ENCODE peak calls at places on chromosomes 16 and 17, in eight cellular contexts. One of them, this sample, is unnamed.

GRCh38 chr17:45867702-45868101 is 23.0 kb downstream of the SPPL2C start:
- DNase-seq in dorsolateral prefrontal cortex: no peak
- DNase-seq in ovary: no peak
- DNase-seq in dermis blood vessel endothelial cell: no peak
- DNase-seq in A172: no peak
- DNase-seq in activated T-helper 1 cell treated with anti-CD3 and anti-CD28 coated beads, Interleukin-2, amount 50 U/mL, for 16 hours: no peak
- DNase-seq in C1 segment of cervical spinal cord: no peak
- DNase-seq in fibroblast of lung: no peak
- DNase-seq in this sample: no peak

GRCh38 chr16:48182979-48183537 is 27.3 kb upstream of the ABCC12 start:
- DNase-seq in dermis blood vessel endothelial cell: no peak
- DNase-seq in C1 segment of cervical spinal cord: no peak
- DNase-seq in fibroblast of lung: no peak
- DNase-seq in dorsolateral prefrontal cortex: no peak
- DNase-seq in ovary: no peak
- DNase-seq in activated T-helper 1 cell treated with anti-CD3 and anti-CD28 coated beads, Interleukin-2, amount 50 U/mL, for 16 hours: no peak
- DNase-seq in A172: no peak
- DNase-seq in this sample: no peak

GRCh38 chr17:38883592-38884526 is 14.0 kb downstream of the LASP1 start:
- DNase-seq in C1 segment of cervical spinal cord: peak; percentile 36
- DNase-seq in dermis blood vessel endothelial cell: no peak
- DNase-seq in ovary: no peak
- DNase-seq in A172: no peak
- DNase-seq in dorsolateral prefrontal cortex: no peak
- DNase-seq in fibroblast of lung: peak; percentile 57
- DNase-seq in activated T-helper 1 cell treated with anti-CD3 and anti-CD28 coated beads, Interleukin-2, amount 50 U/mL, for 16 hours: no peak
- DNase-seq in this sample: no peak

GRCh38 chr17:70242781-70243437 is 73.6 kb downstream of the KCNJ2 start:
- DNase-seq in ovary: no peak
- DNase-seq in fibroblast of lung: peak; percentile 74
- DNase-seq in activated T-helper 1 cell treated with anti-CD3 and anti-CD28 coated beads, Interleukin-2, amount 50 U/mL, for 16 hours: no peak
- DNase-seq in A172: no peak
- DNase-seq in dorsolateral prefrontal cortex: no peak
- DNase-seq in dermis blood vessel endothelial cell: no peak
- DNase-seq in C1 segment of cervical spinal cord: no peak
- DNase-seq in this sample: no peak

GRCh38 chr16:85423186-85423550 is 190.0 kb upstream of the GSE1 start:
- DNase-seq in dermis blood vessel endothelial cell: no peak
- DNase-seq in C1 segment of cervical spinal cord: no peak
- DNase-seq in fibroblast of lung: no peak
- DNase-seq in activated T-helper 1 cell treated with anti-CD3 and anti-CD28 coated beads, Interleukin-2, amount 50 U/mL, for 16 hours: no peak
- DNase-seq in dorsolateral prefrontal cortex: peak; percentile 21
- DNase-seq in ovary: peak; percentile 17
- DNase-seq in A172: no peak
- DNase-seq in this sample: no peak

GRCh38 chr17:83178533-83179201 is 99.3 kb downstream of the METRNL start:
- DNase-seq in A172: no peak
- DNase-seq in ovary: no peak
- DNase-seq in dermis blood vessel endothelial cell: no peak
- DNase-seq in dorsolateral prefrontal cortex: no peak
- DNase-seq in activated T-helper 1 cell treated with anti-CD3 and anti-CD28 coated beads, Interleukin-2, amount 50 U/mL, for 16 hours: peak; percentile 2
- DNase-seq in C1 segment of cervical spinal cord: no peak
- DNase-seq in fibroblast of lung: no peak
- DNase-seq in this sample: no peak

GRCh38 chr17:32875904-32876413 is 965 bp downstream of the MYO1D start:
- DNase-seq in activated T-helper 1 cell treated with anti-CD3 and anti-CD28 coated beads, Interleukin-2, amount 50 U/mL, for 16 hours: no peak
- DNase-seq in dermis blood vessel endothelial cell: peak; percentile 51
- DNase-seq in A172: no peak
- DNase-seq in dorsolateral prefrontal cortex: no peak
- DNase-seq in ovary: no peak
- DNase-seq in fibroblast of lung: peak; percentile 43
- DNase-seq in C1 segment of cervical spinal cord: no peak
- DNase-seq in this sample: no peak

GRCh38 chr17:78822552-78822951 is 18.1 kb downstream of the USP36 start:
- DNase-seq in dermis blood vessel endothelial cell: peak; percentile 30
- DNase-seq in fibroblast of lung: peak; percentile 100
- DNase-seq in activated T-helper 1 cell treated with anti-CD3 and anti-CD28 coated beads, Interleukin-2, amount 50 U/mL, for 16 hours: no peak
- DNase-seq in dorsolateral prefrontal cortex: peak; percentile 81
- DNase-seq in A172: peak; percentile 95
- DNase-seq in C1 segment of cervical spinal cord: no peak
- DNase-seq in ovary: no peak
- DNase-seq in this sample: peak; percentile 92

GRCh38 chr16:83539736-83540490 is 267.9 kb upstream of the HSBP1 start:
- DNase-seq in fibroblast of lung: peak; percentile 62
- DNase-seq in dorsolateral prefrontal cortex: no peak
- DNase-seq in activated T-helper 1 cell treated with anti-CD3 and anti-CD28 coated beads, Interleukin-2, amount 50 U/mL, for 16 hours: no peak
- DNase-seq in dermis blood vessel endothelial cell: no peak
- DNase-seq in ovary: no peak
- DNase-seq in A172: no peak
- DNase-seq in C1 segment of cervical spinal cord: no peak
- DNase-seq in this sample: no peak

GRCh38 chr17:40981115-40981514 is 3.0 kb downstream of the KRT40 start:
- DNase-seq in activated T-helper 1 cell treated with anti-CD3 and anti-CD28 coated beads, Interleukin-2, amount 50 U/mL, for 16 hours: no peak
- DNase-seq in dermis blood vessel endothelial cell: no peak
- DNase-seq in A172: no peak
- DNase-seq in fibroblast of lung: no peak
- DNase-seq in dorsolateral prefrontal cortex: no peak
- DNase-seq in C1 segment of cervical spinal cord: no peak
- DNase-seq in ovary: no peak
- DNase-seq in this sample: no peak

GRCh38 chr16:87201052-87201451 is 116.1 kb downstream of the C16orf95 start:
- DNase-seq in activated T-helper 1 cell treated with anti-CD3 and anti-CD28 coated beads, Interleukin-2, amount 50 U/mL, for 16 hours: no peak
- DNase-seq in dorsolateral prefrontal cortex: peak; percentile 71
- DNase-seq in fibroblast of lung: peak; percentile 99
- DNase-seq in dermis blood vessel endothelial cell: peak; percentile 92
- DNase-seq in A172: peak; percentile 97
- DNase-seq in ovary: peak; percentile 49
- DNase-seq in C1 segment of cervical spinal cord: no peak
- DNase-seq in this sample: peak; percentile 70

GRCh38 chr17:70006159-70006558 is 68.9 kb upstream of the KCNJ16 start:
- DNase-seq in activated T-helper 1 cell treated with anti-CD3 and anti-CD28 coated beads, Interleukin-2, amount 50 U/mL, for 16 hours: no peak
- DNase-seq in C1 segment of cervical spinal cord: no peak
- DNase-seq in fibroblast of lung: peak; percentile 11
- DNase-seq in ovary: no peak
- DNase-seq in dorsolateral prefrontal cortex: no peak
- DNase-seq in A172: no peak
- DNase-seq in dermis blood vessel endothelial cell: peak; percentile 20
- DNase-seq in this sample: no peak

GRCh38 chr16:67157892-67158635 is 1.6 kb downstream of the TRADD start:
- DNase-seq in dermis blood vessel endothelial cell: no peak
- DNase-seq in C1 segment of cervical spinal cord: no peak
- DNase-seq in A172: no peak
- DNase-seq in fibroblast of lung: no peak
- DNase-seq in activated T-helper 1 cell treated with anti-CD3 and anti-CD28 coated beads, Interleukin-2, amount 50 U/mL, for 16 hours: no peak
- DNase-seq in ovary: no peak
- DNase-seq in dorsolateral prefrontal cortex: no peak
- DNase-seq in this sample: no peak

GRCh38 chr16:35200662-35201061 is 1741.2 kb downstream of the TP53TG3F start:
- DNase-seq in dorsolateral prefrontal cortex: no peak
- DNase-seq in A172: no peak
- DNase-seq in ovary: no peak
- DNase-seq in fibroblast of lung: no peak
- DNase-seq in C1 segment of cervical spinal cord: no peak
- DNase-seq in dermis blood vessel endothelial cell: no peak
- DNase-seq in activated T-helper 1 cell treated with anti-CD3 and anti-CD28 coated beads, Interleukin-2, amount 50 U/mL, for 16 hours: no peak
- DNase-seq in this sample: no peak

GRCh38 chr17:72525225-72525988 is 404.6 kb downstream of the SOX9 start:
- DNase-seq in dermis blood vessel endothelial cell: no peak
- DNase-seq in activated T-helper 1 cell treated with anti-CD3 and anti-CD28 coated beads, Interleukin-2, amount 50 U/mL, for 16 hours: no peak
- DNase-seq in A172: no peak
- DNase-seq in fibroblast of lung: no peak
- DNase-seq in C1 segment of cervical spinal cord: no peak
- DNase-seq in dorsolateral prefrontal cortex: no peak
- DNase-seq in ovary: no peak
- DNase-seq in this sample: no peak

GRCh38 chr17:58786586-58787295 is 31.1 kb downstream of the PPM1E start:
- DNase-seq in activated T-helper 1 cell treated with anti-CD3 and anti-CD28 coated beads, Interleukin-2, amount 50 U/mL, for 16 hours: no peak
- DNase-seq in fibroblast of lung: peak; percentile 89
- DNase-seq in A172: peak; percentile 70
- DNase-seq in C1 segment of cervical spinal cord: no peak
- DNase-seq in dorsolateral prefrontal cortex: no peak
- DNase-seq in dermis blood vessel endothelial cell: peak; percentile 56
- DNase-seq in ovary: no peak
- DNase-seq in this sample: no peak

GRCh38 chr16:11744075-11744470 is 1.4 kb upstream of the TXNDC11 start:
- DNase-seq in ovary: no peak
- DNase-seq in dermis blood vessel endothelial cell: no peak
- DNase-seq in dorsolateral prefrontal cortex: no peak
- DNase-seq in activated T-helper 1 cell treated with anti-CD3 and anti-CD28 coated beads, Interleukin-2, amount 50 U/mL, for 16 hours: no peak
- DNase-seq in A172: no peak
- DNase-seq in fibroblast of lung: no peak
- DNase-seq in C1 segment of cervical spinal cord: no peak
- DNase-seq in this sample: no peak

GRCh38 chr16:66539628-66540469 is 10.1 kb downstream of the TK2 start:
- DNase-seq in ovary: no peak
- DNase-seq in fibroblast of lung: peak; percentile 79
- DNase-seq in dermis blood vessel endothelial cell: no peak
- DNase-seq in activated T-helper 1 cell treated with anti-CD3 and anti-CD28 coated beads, Interleukin-2, amount 50 U/mL, for 16 hours: no peak
- DNase-seq in dorsolateral prefrontal cortex: no peak
- DNase-seq in C1 segment of cervical spinal cord: no peak
- DNase-seq in A172: peak; percentile 29
- DNase-seq in this sample: no peak

GRCh38 chr17:44909681-44910144 is 5.6 kb downstream of the GFAP start:
- DNase-seq in C1 segment of cervical spinal cord: no peak
- DNase-seq in activated T-helper 1 cell treated with anti-CD3 and anti-CD28 coated beads, Interleukin-2, amount 50 U/mL, for 16 hours: no peak
- DNase-seq in dermis blood vessel endothelial cell: no peak
- DNase-seq in A172: peak; percentile 85
- DNase-seq in fibroblast of lung: peak; percentile 85
- DNase-seq in ovary: no peak
- DNase-seq in dorsolateral prefrontal cortex: peak; percentile 25
- DNase-seq in this sample: no peak

GRCh38 chr17:70945386-70945785 is 776.1 kb downstream of the KCNJ2 start:
- DNase-seq in A172: no peak
- DNase-seq in C1 segment of cervical spinal cord: no peak
- DNase-seq in dorsolateral prefrontal cortex: no peak
- DNase-seq in activated T-helper 1 cell treated with anti-CD3 and anti-CD28 coated beads, Interleukin-2, amount 50 U/mL, for 16 hours: no peak
- DNase-seq in ovary: no peak
- DNase-seq in dermis blood vessel endothelial cell: no peak
- DNase-seq in fibroblast of lung: peak; percentile 22
- DNase-seq in this sample: no peak

GRCh38 chr17:3773511-3773910 is 27.5 kb downstream of the ITGAE start:
- DNase-seq in fibroblast of lung: peak; percentile 78
- DNase-seq in ovary: no peak
- DNase-seq in activated T-helper 1 cell treated with anti-CD3 and anti-CD28 coated beads, Interleukin-2, amount 50 U/mL, for 16 hours: no peak
- DNase-seq in dermis blood vessel endothelial cell: no peak
- DNase-seq in A172: peak; percentile 75
- DNase-seq in dorsolateral prefrontal cortex: no peak
- DNase-seq in C1 segment of cervical spinal cord: no peak
- DNase-seq in this sample: no peak

GRCh38 chr16:72997141-72997542 is 50.8 kb downstream of the ZFHX3 start:
- DNase-seq in fibroblast of lung: no peak
- DNase-seq in dorsolateral prefrontal cortex: no peak
- DNase-seq in A172: no peak
- DNase-seq in ovary: no peak
- DNase-seq in C1 segment of cervical spinal cord: no peak
- DNase-seq in dermis blood vessel endothelial cell: no peak
- DNase-seq in activated T-helper 1 cell treated with anti-CD3 and anti-CD28 coated beads, Interleukin-2, amount 50 U/mL, for 16 hours: no peak
- DNase-seq in this sample: no peak

GRCh38 chr17:63185420-63185819 is 219.4 kb downstream of the TANC2 start:
- DNase-seq in C1 segment of cervical spinal cord: no peak
- DNase-seq in A172: no peak
- DNase-seq in activated T-helper 1 cell treated with anti-CD3 and anti-CD28 coated beads, Interleukin-2, amount 50 U/mL, for 16 hours: no peak
- DNase-seq in dermis blood vessel endothelial cell: no peak
- DNase-seq in dorsolateral prefrontal cortex: no peak
- DNase-seq in ovary: no peak
- DNase-seq in fibroblast of lung: no peak
- DNase-seq in this sample: no peak

GRCh38 chr16:47888142-47888541 is 267.7 kb downstream of the ABCC12 start:
- DNase-seq in fibroblast of lung: peak; percentile 74
- DNase-seq in dermis blood vessel endothelial cell: no peak
- DNase-seq in C1 segment of cervical spinal cord: no peak
- DNase-seq in A172: peak; percentile 64
- DNase-seq in ovary: no peak
- DNase-seq in dorsolateral prefrontal cortex: no peak
- DNase-seq in activated T-helper 1 cell treated with anti-CD3 and anti-CD28 coated beads, Interleukin-2, amount 50 U/mL, for 16 hours: no peak
- DNase-seq in this sample: no peak